ENCODE peak calls at places on chromosomes 1 and 21, in eight cellular contexts. N, C, V, Y, I, P, L and X are unnamed samples. For H3K36me3, the result is how much of the 10 kb centered on the place peaks cover.

GRCh38 chr1:202349263-202349928 is 897 bp downstream of the PPP1R12B start:
- DNase-seq in N (no peak), L (no peak), C (no peak), Y (peak), I (no peak), V (no peak), P (no peak), X (peak)

GRCh38 chr1:60911980-60912692 is 170.2 kb upstream of the NFIA start:
- DNase-seq in C (no peak), I (no peak), P (peak), N (no peak), L (no peak), V (no peak), Y (no peak), X (no peak)

GRCh38 chr1:195939844-195940243 is 668.4 kb downstream of the KCNT2 start:
- DNase-seq in N (no peak), L (no peak), I (no peak), C (no peak), Y (no peak), V (no peak), P (no peak), X (peak)

GRCh38 chr1:32266926-32267645 is 16.0 kb downstream of the LCK start:
- DNase-seq in N (no peak), L (no peak), C (no peak), V (no peak), I (no peak), P (no peak), Y (peak), X (peak)

GRCh38 chr1:87404306-87404705 is 75.6 kb downstream of the LMO4 start:
- DNase-seq in C (no peak), P (no peak), Y (no peak), I (no peak), L (no peak), V (no peak), N (no peak), X (peak)

GRCh38 chr1:11068556-11069232 is 8.9 kb upstream of the SRM start:
- DNase-seq in C (no peak), P (no peak), I (no peak), Y (no peak), N (no peak), L (no peak), V (no peak), X (no peak)

GRCh38 chr1:192439373-192440025 is 122.7 kb downstream of the RGS21 start:
- DNase-seq in L (no peak), C (no peak), I (no peak), N (no peak), Y (no peak), V (no peak), P (no peak), X (peak)

GRCh38 chr1:188270497-188270896 is 1441.7 kb downstream of the PLA2G4A start:
- DNase-seq in I (no peak), Y (no peak), N (no peak), L (no peak), C (no peak), P (no peak), V (no peak), X (no peak)

GRCh38 chr21:23899561-23899960 is 1707.7 kb downstream of the MRPL39 start:
- DNase-seq in V (no peak), Y (no peak), N (no peak), I (no peak), P (no peak), L (no peak), C (no peak), X (no peak)

GRCh38 chr1:229372251-229372650 is 29.4 kb upstream of the CCSAP start:
- DNase-seq in C (no peak), L (no peak), Y (no peak), N (no peak), P (no peak), I (no peak), V (no peak), X (peak)

GRCh38 chr1:53362851-53363642 is 35.2 kb upstream of the LRP8 start:
- DNase-seq in Y (peak), L (no peak), N (no peak), C (peak), P (no peak), I (no peak), V (no peak), X (no peak)

GRCh38 chr1:114756949-114757454 is 782 bp downstream of the CSDE1 start:
- DNase-seq in N (peak), C (peak), L (peak), P (peak), V (peak), Y (no peak), I (peak), X (peak)

GRCh38 chr1:66769512-66770229 is 17.4 kb downstream of the DYNLT5 start:
- DNase-seq in L (no peak), N (no peak), P (no peak), V (no peak), Y (peak), I (no peak), C (no peak), X (no peak)

GRCh38 chr21:46185717-46186116 is 1.5 kb upstream of the SPATC1L start:
- DNase-seq in C (no peak), V (no peak), Y (no peak), N (no peak), P (no peak), I (no peak), L (no peak), X (no peak)

GRCh38 chr1:172661107-172661506 is 2.2 kb downstream of the FASLG start:
- DNase-seq in Y (no peak), L (no peak), I (no peak), N (no peak), P (no peak), C (no peak), V (no peak), X (no peak)

GRCh38 chr1:12501661-12502060 is 116.3 kb downstream of the DHRS3 start:
- DNase-seq in I (no peak), P (no peak), V (no peak), Y (no peak), C (no peak), N (no peak), L (no peak), X (peak)

GRCh38 chr1:97906567-97907228 is 14.1 kb downstream of the DPYD start:
- DNase-seq in L (no peak), I (peak), C (no peak), Y (no peak), P (peak), V (peak), N (no peak), X (peak)

GRCh38 chr1:228306275-228307217 is 98.7 kb downstream of the OBSCN start:
- DNase-seq in N (no peak), Y (no peak), L (no peak), C (no peak), V (peak), P (peak), I (no peak), X (no peak)

GRCh38 chr1:67597336-67597735 is 87.7 kb upstream of the GADD45A start:
- DNase-seq in V (no peak), L (no peak), P (no peak), I (no peak), N (no peak), Y (no peak), C (no peak), X (no peak)

GRCh38 chr1:193569696-193570269 is 383.4 kb upstream of the B3GALT2 start:
- DNase-seq in N (no peak), C (no peak), P (no peak), Y (no peak), V (no peak), L (no peak), I (no peak), X (peak)

GRCh38 chr1:155976913-155977606 is 1.3 kb downstream of the ARHGEF2 start:
- DNase-seq in P (no peak), Y (no peak), N (no peak), L (no peak), I (no peak), V (no peak), C (no peak), X (no peak)

GRCh38 chr1:117501275-117501674 is 104.6 kb upstream of the TENT5C start:
- DNase-seq in I (no peak), V (no peak), Y (no peak), P (no peak), C (no peak), L (no peak), N (no peak), X (no peak)

GRCh38 chr1:22832414-22832786 is 121.8 kb downstream of the EPHB2 start:
- DNase-seq in I (no peak), P (no peak), N (no peak), C (no peak), V (no peak), L (no peak), Y (no peak), X (peak)

GRCh38 chr1:32538887-32539583 is at the start of gene ZBTB8A:
- DNase-seq in L (no peak), I (peak), V (no peak), Y (peak), P (peak), N (peak), C (peak), X (peak)

GRCh38 chr1:151540021-151540981 is at the start of gene TUFT1:
- DNase-seq in L (peak), I (peak), Y (peak), V (peak), P (peak), C (peak), N (peak), X (peak)

GRCh38 chr1:37553598-37553926 is 531 bp downstream of the SNIP1 start:
- DNase-seq in V (no peak), N (no peak), I (no peak), P (no peak), Y (no peak), L (no peak), C (no peak), X (peak)

GRCh38 chr1:248416226-248416625 is 13.4 kb downstream of the OR2T1 start:
- DNase-seq in V (no peak), C (no peak), L (no peak), P (no peak), Y (no peak), N (no peak), I (no peak), X (no peak)

GRCh38 chr1:248417854-248418253 is 15.0 kb downstream of the OR2T1 start:
- DNase-seq in I (no peak), Y (no peak), V (no peak), C (no peak), N (no peak), P (no peak), L (no peak), X (no peak)

DNA sequence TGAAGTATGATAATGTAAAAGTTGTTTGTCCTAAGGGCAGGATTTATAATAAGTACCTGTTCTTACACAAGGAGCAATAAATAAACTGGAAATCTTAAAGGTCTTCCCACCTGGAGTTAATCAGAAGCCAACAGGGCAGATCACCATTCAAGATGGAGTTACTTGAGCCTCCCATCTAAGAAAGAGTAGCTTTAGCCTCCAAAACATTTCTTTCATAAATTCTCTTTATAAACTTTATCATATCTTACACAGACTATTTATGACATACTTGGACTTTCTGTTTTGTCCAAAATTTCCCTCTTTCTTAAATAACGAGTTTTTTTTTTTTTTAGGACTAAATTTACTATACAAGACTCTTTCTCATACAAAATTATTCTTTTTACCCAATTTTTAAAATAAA is 18.5 kb downstream of the OR2T1 start:
- DNase-seq in C (no peak), L (no peak), P (no peak), I (no peak), V (no peak), Y (peak), N (no peak), X (no peak)
- TF ChIP-seq CTCF in C (no peak), L (no peak), P (no peak), I (no peak), V (no peak), Y (no peak), N (no peak), X (no peak)

GRCh38 chr1:205775717-205776056 is 405 bp upstream of the RAB29 start:
- DNase-seq in L (no peak), N (no peak), P (no peak), Y (no peak), C (no peak), I (no peak), V (no peak), X (peak)
- H3K4me3 ChIP-seq in L (peak), N (peak), P (no peak), Y (peak), C (peak), I (no peak), V (peak), X (peak)

DNA sequence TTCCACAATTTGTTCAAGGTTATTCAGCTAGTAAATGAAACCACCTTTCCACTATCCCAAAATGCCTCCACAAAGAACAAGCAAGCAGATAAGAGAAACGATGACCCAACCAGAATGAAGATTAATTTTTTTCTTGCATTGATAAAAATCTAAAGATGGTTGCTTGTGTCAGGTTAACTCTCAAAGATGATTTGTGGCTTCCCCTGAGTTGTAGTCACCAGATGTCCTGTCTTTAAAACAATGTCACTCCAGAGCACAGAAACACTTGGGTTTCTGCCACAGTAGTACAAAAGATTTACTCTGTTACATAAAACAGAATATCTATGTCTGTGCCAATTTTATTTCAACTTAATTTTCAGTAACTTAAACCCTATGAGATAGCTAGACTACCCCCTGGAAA is 11.4 kb upstream of the CCDC17 start:
- DNase-seq in P (no peak), L (no peak), C (no peak), N (no peak), V (no peak), I (no peak), Y (no peak), X (no peak)
- H3K36me3 ChIP-seq in P (half or more), L (under half), C (half or more), N (half or more), V (under half), I (half or more), Y (half or more), X (under half)

GRCh38 chr1:235203428-235203827 is 42.4 kb upstream of the RBM34 start:
- DNase-seq in N (no peak), C (no peak), V (no peak), Y (no peak), L (no peak), P (no peak), I (no peak), X (no peak)

DNA sequence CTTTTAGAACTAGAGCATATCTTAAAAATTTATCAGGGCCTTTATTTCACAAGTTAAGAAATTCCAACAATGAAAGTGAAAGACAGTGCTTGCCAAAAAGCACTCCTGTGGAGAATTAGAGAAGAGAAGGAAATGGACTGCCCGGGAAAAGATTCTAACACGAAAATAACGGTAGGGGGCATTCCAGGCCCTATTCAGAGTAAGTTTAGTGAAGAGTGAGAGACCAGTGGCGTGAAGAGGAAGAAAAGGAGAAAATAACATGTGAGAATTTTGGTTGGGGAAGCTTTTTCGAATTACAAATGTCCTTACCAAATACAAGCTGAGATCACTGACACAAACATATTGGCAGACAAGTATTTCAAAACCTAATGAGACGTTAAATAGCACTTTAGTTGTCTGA is 38.4 kb upstream of the RBM34 start:
- DNase-seq in I (no peak), C (no peak), P (no peak), L (no peak), Y (peak), N (no peak), V (no peak), X (peak)
- TF ChIP-seq CTCF in I (no peak), C (no peak), P (peak), L (no peak), Y (peak), N (peak), V (no peak), X (peak)

DNA sequence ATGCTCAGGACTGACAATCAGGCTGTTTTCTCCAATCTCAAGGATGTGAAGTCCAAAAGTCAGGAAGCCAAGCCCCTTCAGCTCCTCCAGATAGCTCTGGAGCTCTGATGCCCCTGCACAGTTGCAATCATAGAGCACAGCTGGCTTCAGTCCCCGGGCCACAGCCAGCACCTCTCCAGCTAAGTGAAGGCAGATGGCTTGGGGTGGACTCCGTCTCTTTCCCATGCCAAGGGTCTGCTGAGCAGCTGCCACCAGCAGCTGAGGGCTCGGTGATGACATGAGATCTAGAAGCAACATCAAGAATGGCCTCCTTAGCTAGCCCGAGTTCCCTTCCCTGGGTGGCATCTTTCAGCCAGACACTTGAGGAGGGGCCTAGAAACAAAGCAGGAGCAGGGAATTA is 1.0 kb downstream of the C1orf74 start:
- DNase-seq in V (no peak), P (no peak), Y (no peak), N (no peak), L (no peak), C (no peak), I (no peak), X (peak)
- H3K4me3 ChIP-seq in V (no peak), P (no peak), Y (peak), N (peak), L (no peak), C (no peak), I (no peak), X (no peak)